ENCODE peak calls at places on chromosomes 2 and 18, in six cellular contexts. E is activated CD4-positive, alpha-beta T cell treated with anti-CD3 and anti-CD28 coated beads for 24 hours; Y is breast epithelium; V is COLO829; C is M059J; N is fibroblast of pulmonary artery. J is an unnamed sample.

GRCh38 chr2:213678437-213679218 is 394.4 kb downstream of the SPAG16 start:
- DNase-seq in E (no peak), Y (no peak), V (no peak), C (peak), N (no peak), J (no peak)

GRCh38 chr2:178295911-178296310 is 101.6 kb downstream of the OSBPL6 start:
- DNase-seq in E (no peak), Y (no peak), V (no peak), C (no peak), N (no peak), J (no peak)

GRCh38 chr18:77132369-77133050 is at the start of gene MBP:
- DNase-seq in E (peak), Y (peak), V (no peak), C (peak), N (no peak), J (peak)

GRCh38 chr2:177763532-177764265 is 308.9 kb downstream of the PDE11A start:
- DNase-seq in E (peak), Y (peak), V (peak), C (peak), N (peak), J (peak)

GRCh38 chr18:25223899-25224607 is 127.9 kb downstream of the ZNF521 start:
- DNase-seq in E (no peak), Y (no peak), V (no peak), C (no peak), N (no peak), J (no peak)

GRCh38 chr18:9506046-9506792 is 30.9 kb downstream of the RALBP1 start:
- DNase-seq in E (no peak), Y (no peak), V (no peak), C (peak), N (peak), J (no peak)

GRCh38 chr2:237201461-237202287 is 116.0 kb downstream of the COPS8 start:
- DNase-seq in E (no peak), Y (no peak), V (peak), C (peak), N (peak), J (no peak)

GRCh38 chr2:101546376-101547058 is 71.6 kb upstream of the RFX8 start:
- DNase-seq in E (no peak), Y (no peak), V (peak), C (peak), N (peak), J (no peak)

GRCh38 chr2:118665784-118666529 is 181.5 kb downstream of the EN1 start:
- DNase-seq in E (no peak), Y (no peak), V (no peak), C (peak), N (no peak), J (no peak)

GRCh38 chr2:120692691-120693090 is 43.0 kb upstream of the GLI2 start:
- DNase-seq in E (no peak), Y (no peak), V (no peak), C (peak), N (no peak), J (no peak)

GRCh38 chr18:23137093-23137640 is 1.9 kb downstream of the CABLES1 start:
- DNase-seq in E (no peak), Y (no peak), V (no peak), C (no peak), N (peak), J (no peak)

GRCh38 chr2:98140210-98140609 is 53.2 kb downstream of the VWA3B start:
- DNase-seq in E (no peak), Y (no peak), V (no peak), C (no peak), N (peak), J (no peak)

GRCh38 chr2:191386938-191387536 is 141.8 kb downstream of the MYO1B start:
- DNase-seq in E (no peak), Y (no peak), V (no peak), C (peak), N (peak), J (no peak)

GRCh38 chr2:53520630-53520940 is 247.0 kb upstream of the CHAC2 start:
- DNase-seq in E (no peak), Y (no peak), V (no peak), C (no peak), N (no peak), J (no peak)

GRCh38 chr18:43271593-43272432 is 5.5 kb downstream of the SYT4 start:
- DNase-seq in E (no peak), Y (no peak), V (peak), C (peak), N (peak), J (peak)

GRCh38 chr18:64202836-64203235 is 53.9 kb upstream of the LINC00305 start:
- DNase-seq in E (no peak), Y (no peak), V (no peak), C (no peak), N (peak), J (no peak)

GRCh38 chr2:13010283-13010682 is 293.5 kb downstream of the TRIB2 start:
- DNase-seq in E (no peak), Y (no peak), V (no peak), C (no peak), N (no peak), J (no peak)

GRCh38 chr2:128782411-128783192 is 463.9 kb upstream of the HS6ST1 start:
- DNase-seq in E (no peak), Y (peak), V (no peak), C (no peak), N (no peak), J (no peak)

GRCh38 chr2:174846941-174847938 is 83.0 kb upstream of the CHRNA1 start:
- DNase-seq in E (no peak), Y (no peak), V (peak), C (peak), N (peak), J (peak)

GRCh38 chr2:8484502-8485283 is 197.2 kb upstream of the ID2 start:
- DNase-seq in E (no peak), Y (peak), V (no peak), C (no peak), N (no peak), J (no peak)

GRCh38 chr2:78896536-78896935 is 129.0 kb upstream of the REG3G start:
- DNase-seq in E (no peak), Y (no peak), V (no peak), C (no peak), N (no peak), J (no peak)

GRCh38 chr2:133270550-133270949 is 297.7 kb downstream of the NCKAP5 start:
- DNase-seq in E (no peak), Y (no peak), V (no peak), C (peak), N (no peak), J (no peak)

GRCh38 chr18:58505181-58505580 is 123.7 kb downstream of the ALPK2 start:
- DNase-seq in E (no peak), Y (no peak), V (no peak), C (no peak), N (no peak), J (no peak)

GRCh38 chr2:45981388-45981930 is 315.7 kb upstream of the EPAS1 start:
- DNase-seq in E (no peak), Y (no peak), V (no peak), C (no peak), N (no peak), J (no peak)

GRCh38 chr2:231228974-231229373 is 30.5 kb downstream of the ARMC9 start:
- DNase-seq in E (no peak), Y (no peak), V (no peak), C (no peak), N (no peak), J (peak)

J was measured in SK-N-SH.